ENCODE peak calls at places on chromosomes 13 and 19, in seven cellular contexts. C is tibial nerve, Y is MM.1S, U is left ventricle myocardium inferior, D is lower lobe of right lung, T is heart right ventricle, F is IMR-90. H is an unnamed sample.
A peak's percentile ranks its signal among the peaks of the same experiment; 100 is the strongest.

GRCh38 chr13:105007166-105007808 is 1528.2 kb downstream of the EFNB2 start:
- DNase-seq in U (no peak), D (no peak), T (no peak), F (no peak), Y (no peak), C (no peak), H (no peak)

GRCh38 chr13:106986687-106987434 is 418.9 kb upstream of the ARGLU1 start:
- DNase-seq in U (no peak), D (no peak), F (no peak), C (no peak), T (no peak), Y (no peak), H (no peak)

GRCh38 chr19:19997656-19998268 is 41.5 kb downstream of the ZNF682 start:
- DNase-seq in F (no peak), D (no peak), T (peak; percentile 6), Y (no peak), C (no peak), U (peak; percentile 22), H (no peak)

GRCh38 chr13:77079902-77080413 is 53.0 kb upstream of the FBXL3 start:
- DNase-seq in D (no peak), C (no peak), Y (peak; percentile 0), T (no peak), F (no peak), U (no peak), H (no peak)

GRCh38 chr19:50214699-50215543 is 11.5 kb downstream of the MYH14 start:
- DNase-seq in F (no peak), D (peak; percentile 93), T (no peak), C (no peak), U (no peak), Y (no peak), H (peak; percentile 95)

GRCh38 chr19:8460516-8461298 is 15.9 kb downstream of the HNRNPM start:
- DNase-seq in T (no peak), Y (no peak), D (no peak), U (no peak), C (no peak), F (no peak), H (no peak)

GRCh38 chr13:52743569-52743968 is 3.9 kb upstream of the CNMD start:
- DNase-seq in D (no peak), F (no peak), T (no peak), Y (no peak), U (no peak), C (no peak), H (no peak)

GRCh38 chr19:7705387-7706187 is 3.7 kb upstream of the FCER2 start:
- DNase-seq in F (no peak), T (peak; percentile 44), Y (no peak), D (peak; percentile 72), C (peak; percentile 33), U (peak; percentile 30), H (no peak)

GRCh38 chr19:47573076-47574026 is at the start of gene ZNF541:
- DNase-seq in C (peak; percentile 41), Y (no peak), D (peak; percentile 76), U (peak; percentile 64), T (peak; percentile 54), F (peak; percentile 12), H (peak; percentile 83)

GRCh38 chr19:47518854-47519253 is 4.0 kb upstream of the NAPA start:
- DNase-seq in Y (no peak), U (no peak), C (no peak), F (no peak), T (no peak), D (no peak), H (no peak)

GRCh38 chr19:55050749-55051532 is 12.0 kb downstream of the RDH13 start:
- DNase-seq in U (no peak), T (no peak), Y (no peak), F (no peak), D (no peak), C (no peak), H (peak; percentile 63)

GRCh38 chr19:55047951-55048350 is 9.9 kb upstream of the GP6 start:
- DNase-seq in D (no peak), Y (no peak), F (no peak), U (no peak), C (no peak), T (no peak), H (peak; percentile 20)

GRCh38 chr19:55046975-55047622 is 9.0 kb upstream of the GP6 start:
- DNase-seq in C (no peak), F (no peak), U (no peak), D (no peak), T (no peak), Y (no peak), H (peak; percentile 55)

GRCh38 chr19:55044771-55045716 is 7.0 kb upstream of the GP6 start:
- DNase-seq in F (no peak), U (no peak), C (no peak), Y (no peak), D (no peak), T (no peak), H (peak; percentile 65)

GRCh38 chr19:55048446-55048845 is 10.4 kb upstream of the GP6 start:
- DNase-seq in Y (no peak), U (no peak), T (no peak), C (no peak), F (no peak), D (no peak), H (peak; percentile 55)
- H3K36me3 ChIP-seq in Y (peaks cover 5% of the 10 kb centered on the region), U (peaks cover 95% of the 10 kb centered on the region), T (peaks cover 87% of the 10 kb centered on the region), C (peaks cover 32% of the 10 kb centered on the region), F (peaks cover 41% of the 10 kb centered on the region), D (peaks cover 91% of the 10 kb centered on the region), H (peaks cover 42% of the 10 kb centered on the region)

DNA sequence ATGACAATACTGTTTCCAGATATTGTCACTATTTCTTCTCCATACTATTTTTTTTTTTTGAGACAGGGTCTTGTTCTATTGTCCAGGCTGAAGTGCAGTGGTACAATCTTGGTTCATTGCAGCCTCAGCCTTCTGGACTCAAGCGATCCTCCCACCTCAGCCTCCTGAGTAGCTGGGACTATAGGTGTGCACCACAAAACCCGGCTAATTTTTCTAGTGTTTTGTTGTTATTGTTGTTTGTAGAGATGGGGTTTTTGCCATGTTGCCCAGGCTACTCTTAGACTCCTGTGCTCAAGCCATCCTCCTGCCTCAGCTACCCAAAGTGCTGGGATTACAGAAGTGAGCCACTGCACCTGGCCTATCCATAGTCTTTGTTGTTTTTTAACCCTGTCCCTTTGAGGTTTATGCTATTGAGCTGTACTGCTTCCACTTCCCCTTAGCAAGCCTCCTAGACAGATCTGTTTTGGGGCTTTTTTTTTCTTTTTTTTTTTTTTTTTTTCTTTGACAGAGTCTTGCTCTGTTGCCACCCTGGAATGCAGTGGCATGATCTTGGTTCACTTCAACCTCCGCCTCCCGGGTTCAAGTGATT is 27.6 kb upstream of the MAP3K10 start:
- DNase-seq in Y (peak; percentile 40), U (no peak), C (no peak), F (no peak), T (no peak), D (no peak), H (peak; percentile 27)
- H3K27ac ChIP-seq in Y (peak overlapping the region; percentile 50), U (no peak overlapping the region), C (no peak overlapping the region), F (no peak overlapping the region), T (no peak overlapping the region), D (no peak overlapping the region), H (no peak overlapping the region)

GRCh38 chr13:111398715-111399299 is 78.4 kb downstream of the TEX29 start:
- DNase-seq in C (no peak), T (no peak), Y (no peak), U (no peak), F (no peak), D (no peak), H (no peak)
- TF ChIP-seq CTCF in C (no peak), T (no peak), Y (no peak), U (no peak), F (no peak), D (no peak), H (no peak)

GRCh38 chr19:4689403-4689802 is 19.3 kb upstream of the MYDGF start:
- DNase-seq in F (no peak), T (no peak), U (no peak), C (no peak), Y (no peak), D (no peak), H (no peak)
- H3K36me3 ChIP-seq in F (peaks cover 64% of the 10 kb centered on the region), T (peaks cover 96% of the 10 kb centered on the region), U (peaks cover 100% of the 10 kb centered on the region), C (peaks cover 8% of the 10 kb centered on the region), Y (no peaks in the 10 kb centered on the region), D (peaks cover 97% of the 10 kb centered on the region), H (peaks cover 24% of the 10 kb centered on the region)

GRCh38 chr19:14533450-14533849 is 4.1 kb downstream of the TECR start:
- DNase-seq in F (no peak), C (no peak), U (no peak), Y (no peak), D (no peak), T (no peak), H (no peak)
- H3K27ac ChIP-seq in F (no peak overlapping the region), C (no peak overlapping the region), U (peak overlapping the region; percentile 62), Y (no peak overlapping the region), D (no peak overlapping the region), T (peak overlapping the region; percentile 79), H (no peak overlapping the region)

GRCh38 chr13:66859078-66859477 is 371.1 kb downstream of the PCDH9 start:
- DNase-seq in Y (peak; percentile 30), D (no peak), C (no peak), U (no peak), F (peak; percentile 1), T (no peak), H (no peak)
- TF ChIP-seq CTCF in Y (no peak), D (no peak), C (no peak), U (no peak), F (no peak), T (no peak), H (no peak)

DNA sequence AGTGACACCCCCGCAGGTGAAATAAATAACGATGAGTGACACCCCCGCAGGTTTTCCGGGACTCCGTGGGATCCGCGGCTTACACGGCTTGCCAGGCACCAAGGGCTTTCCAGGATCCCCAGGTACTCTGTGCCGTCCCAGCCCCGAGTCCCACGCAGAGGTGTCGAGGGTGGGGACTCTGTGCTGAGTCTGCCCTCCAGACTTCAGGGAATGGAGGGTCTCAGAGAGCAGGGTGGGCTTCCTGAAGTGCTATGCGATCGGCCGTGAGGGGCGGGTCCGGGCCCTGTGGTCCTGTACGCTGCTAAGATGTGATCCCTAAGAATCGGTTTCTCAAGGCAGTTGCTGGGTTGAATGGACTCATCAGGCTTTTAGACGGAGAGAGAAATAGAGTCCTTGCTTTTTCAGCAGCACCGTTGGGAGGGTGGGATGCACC is 68.3 kb downstream of the RAB20 start:
- DNase-seq in C (no peak), F (no peak), T (no peak), Y (no peak), U (no peak), D (no peak), H (peak; percentile 41)
- H3K36me3 ChIP-seq in C (peaks cover 5% of the 10 kb centered on the region), F (peaks cover 89% of the 10 kb centered on the region), T (peaks cover 95% of the 10 kb centered on the region), Y (no peaks in the 10 kb centered on the region), U (peaks cover 94% of the 10 kb centered on the region), D (peaks cover 86% of the 10 kb centered on the region), H (peaks cover 35% of the 10 kb centered on the region)

GRCh38 chr13:23578411-23579071 is 8.3 kb downstream of the TNFRSF19 start:
- DNase-seq in D (peak; percentile 90), U (peak; percentile 82), T (peak; percentile 77), F (peak; percentile 69), Y (peak; percentile 67), C (peak; percentile 52), H (peak; percentile 93)
- H3K27ac ChIP-seq in D (peak overlapping the region; percentile 90), U (peak overlapping the region; percentile 91), T (peak overlapping the region; percentile 92), F (peak overlapping the region; percentile 78), Y (peak overlapping the region; percentile 68), C (peak overlapping the region; percentile 81), H (peak overlapping the region; percentile 13)